ENCODE peak calls at places on chromosomes 4 and X, in four cellular contexts. W is cardiac muscle cell; D is NCI-H345; P is stimulated activated CD8-positive, alpha-beta memory T cell treated with anti-CD3 and anti-CD28 coated beads, Interleukin-7, amount 100 ng/mL, for 48 hours. C is an unnamed sample.

GRCh38 chr4:22634541-22635181 is 58.1 kb upstream of the GBA3 start:
- DNase-seq in W (peak), D (peak), P (no peak), C (no peak)

GRCh38 chrX:6985537-6985936 is 162.0 kb upstream of the STS start:
- DNase-seq in W (no peak), D (no peak), P (no peak), C (no peak)

GRCh38 chr4:16508968-16509367 is 282.7 kb upstream of the TAPT1 start:
- DNase-seq in W (no peak), D (no peak), P (no peak), C (peak)

GRCh38 chr4:15754323-15754722 is 23.8 kb upstream of the CD38 start:
- DNase-seq in W (peak), D (no peak), P (no peak), C (no peak)

GRCh38 chr4:152534541-152535231 is 1.2 kb downstream of the FBXW7 start:
- DNase-seq in W (peak), D (peak), P (no peak), C (peak)

GRCh38 chr4:25233194-25233593 is 639 bp upstream of the PI4K2B start:
- DNase-seq in W (no peak), D (no peak), P (no peak), C (no peak)

GRCh38 chr4:153785830-153786721 is 2.8 kb downstream of the SFRP2 start:
- DNase-seq in W (peak), D (no peak), P (no peak), C (no peak)

GRCh38 chrX:109537324-109537665 is 651 bp downstream of the NXT2 start:
- DNase-seq in W (peak), D (peak), P (no peak), C (no peak)

GRCh38 chr4:173536808-173537429 is 6.9 kb upstream of the HAND2 start:
- DNase-seq in W (no peak), D (no peak), P (no peak), C (peak)

GRCh38 chr4:20044936-20045335 is 206.8 kb upstream of the SLIT2 start:
- DNase-seq in W (peak), D (no peak), P (no peak), C (no peak)

GRCh38 chr4:153023692-153024394 is 87.7 kb downstream of the FHDC1 start:
- DNase-seq in W (no peak), D (peak), P (no peak), C (no peak)

GRCh38 chrX:110363241-110363640 is 4.6 kb downstream of the RTL9 start:
- DNase-seq in W (no peak), D (no peak), P (no peak), C (no peak)

GRCh38 chr4:6206771-6207290 is 6.5 kb upstream of the JAKMIP1 start:
- DNase-seq in W (no peak), D (no peak), P (no peak), C (no peak)

GRCh38 chr4:56976283-56976877 is 1.0 kb downstream of the NOA1 start:
- DNase-seq in W (peak), D (no peak), P (no peak), C (no peak)

GRCh38 chr4:66045913-66046312 is 375.6 kb upstream of the EPHA5 start:
- DNase-seq in W (no peak), D (no peak), P (no peak), C (peak)

GRCh38 chr4:74464291-74464690 is 19.4 kb downstream of the AREG start:
- DNase-seq in W (no peak), D (no peak), P (no peak), C (no peak)